ENCODE peak calls at places on chromosome 20, in eight cellular contexts. U is T47D; B is stimulated activated CD4-positive, alpha-beta T cell treated with anti-CD3 and anti-CD28 coated beads, Interleukin-15, amount 100 ng/mL, for 1 hour; Y is CD8-positive, alpha-beta T cell; M is breast epithelium; J is activated T-cell treated with anti-CD3 and anti-CD28 coated beads, Interleukin-2, amount 50 U/mL, for 72 hours; S is foreskin fibroblast; E is LHCN-M2. F is an unnamed sample.

GRCh38 chr20:53763707-53764415 is 170.2 kb upstream of the ZNF217 start:
- DNase-seq in U (peak; percentile 75), B (no peak), Y (no peak), M (no peak), J (no peak), S (no peak), E (no peak), F (peak; percentile 11)

GRCh38 chr20:62721511-62722197 is 13.0 kb downstream of the NTSR1 start:
- DNase-seq in U (no peak), B (no peak), Y (no peak), M (no peak), J (no peak), S (no peak), E (no peak), F (no peak)

GRCh38 chr20:25247100-25247665 is 702 bp upstream of the PYGB start:
- DNase-seq in U (peak; percentile 72), B (no peak), Y (peak; percentile 25), M (no peak), J (no peak), S (peak; percentile 71), E (peak; percentile 67), F (peak; percentile 59)

GRCh38 chr20:51661609-51662178 is 106.5 kb downstream of the ATP9A start:
- DNase-seq in U (no peak), B (no peak), Y (peak; percentile 43), M (no peak), J (peak; percentile 70), S (peak; percentile 28), E (peak; percentile 39), F (no peak)

GRCh38 chr20:13325033-13325432 is 104.0 kb downstream of the ISM1 start:
- DNase-seq in U (peak; percentile 53), B (no peak), Y (no peak), M (no peak), J (peak; percentile 12), S (no peak), E (peak; percentile 42), F (peak; percentile 44)

GRCh38 chr20:46708172-46708860 is 1.1 kb upstream of the SLC2A10 start:
- DNase-seq in U (peak; percentile 85), B (no peak), Y (no peak), M (no peak), J (peak; percentile 23), S (no peak), E (no peak), F (no peak)

GRCh38 chr20:33169176-33169794 is 1.3 kb downstream of the BPIFA2 start:
- DNase-seq in U (no peak), B (no peak), Y (no peak), M (no peak), J (peak; percentile 7), S (no peak), E (peak; percentile 1), F (peak; percentile 8)

GRCh38 chr20:35314460-35315198 is 22.4 kb upstream of the FAM83C start:
- DNase-seq in U (no peak), B (no peak), Y (no peak), M (no peak), J (no peak), S (no peak), E (peak; percentile 64), F (no peak)

GRCh38 chr20:44790994-44791393 is 19.4 kb downstream of the RIMS4 start:
- DNase-seq in U (no peak), B (no peak), Y (no peak), M (no peak), J (no peak), S (no peak), E (no peak), F (no peak)

GRCh38 chr20:64099880-64100565 is 7.3 kb downstream of the NPBWR2 start:
- DNase-seq in U (no peak), B (no peak), Y (no peak), M (no peak), J (no peak), S (no peak), E (no peak), F (no peak)

GRCh38 chr20:8005033-8005432 is 14.5 kb downstream of the TMX4 start:
- DNase-seq in U (no peak), B (no peak), Y (no peak), M (no peak), J (no peak), S (no peak), E (no peak), F (no peak)

GRCh38 chr20:5918856-5919633 is 31.3 kb downstream of the TRMT6 start:
- DNase-seq in U (no peak), B (no peak), Y (no peak), M (no peak), J (peak; percentile 24), S (peak; percentile 16), E (peak; percentile 59), F (peak; percentile 42)

GRCh38 chr20:47533518-47534062 is 31.9 kb downstream of the NCOA3 start:
- DNase-seq in U (no peak), B (no peak), Y (no peak), M (no peak), J (no peak), S (no peak), E (no peak), F (no peak)

GRCh38 chr20:58228103-58228483 is 360 bp downstream of the ANKRD60 start:
- DNase-seq in U (no peak), B (no peak), Y (no peak), M (no peak), J (no peak), S (no peak), E (no peak), F (no peak)

GRCh38 chr20:5592165-5592564 is 158.0 kb upstream of the SHLD1 start:
- DNase-seq in U (no peak), B (no peak), Y (no peak), M (no peak), J (no peak), S (no peak), E (no peak), F (no peak)

GRCh38 chr20:57133926-57134650 is 132.4 kb downstream of the BMP7 start:
- DNase-seq in U (no peak), B (no peak), Y (no peak), M (no peak), J (no peak), S (no peak), E (no peak), F (no peak)